ENCODE peak calls at places on chromosomes 6 and 20, in five cellular contexts. M, T, P, L and H are unnamed samples.

GRCh38 chr6:95576621-95577316 is 566 bp upstream of the MANEA start:
- DNase-seq in M (no peak), L (no peak), P (no peak), T (no peak), H (no peak)

GRCh38 chr6:156595481-156595880 is 181.7 kb upstream of the ARID1B start:
- DNase-seq in L (no peak), P (no peak), M (no peak), T (no peak), H (no peak)

GRCh38 chr6:136921936-136922679 is at the start of gene SLC35D3:
- DNase-seq in T (peak; percentile 42), M (peak; percentile 52), L (no peak), P (peak; percentile 20), H (no peak)

GRCh38 chr20:7492257-7492656 is 448.0 kb downstream of the HAO1 start:
- DNase-seq in T (no peak), P (no peak), M (no peak), L (no peak), H (no peak)

GRCh38 chr6:108295676-108296075 is 822 bp downstream of the AFG1L start:
- DNase-seq in M (no peak), P (no peak), T (no peak), L (no peak), H (no peak)

GRCh38 chr6:56860466-56860865 is 94.4 kb upstream of the BEND6 start:
- DNase-seq in P (peak; percentile 59), M (no peak), L (no peak), T (no peak), H (no peak)

GRCh38 chr6:37784585-37784967 is 35.0 kb upstream of the ZFAND3 start:
- DNase-seq in P (no peak), T (no peak), L (no peak), M (peak; percentile 45), H (no peak)

GRCh38 chr20:32124916-32125454 is 15.5 kb downstream of the TM9SF4 start:
- DNase-seq in P (no peak), L (no peak), T (no peak), M (no peak), H (no peak)

GRCh38 chr6:131400054-131400781 is 172.8 kb upstream of the ARG1 start:
- DNase-seq in L (peak; percentile 87), P (no peak), M (no peak), T (no peak), H (no peak)

GRCh38 chr20:43295263-43295662 is 105.6 kb upstream of the PTPRT start:
- DNase-seq in T (no peak), M (no peak), P (no peak), L (no peak), H (no peak)

GRCh38 chr20:3764659-3765058 is 2.9 kb downstream of the ADISSP start:
- DNase-seq in T (no peak), M (no peak), P (no peak), L (no peak), H (no peak)

GRCh38 chr6:90689172-90689571 is 102.3 kb upstream of the MAP3K7 start:
- DNase-seq in L (no peak), P (no peak), T (no peak), M (no peak), H (no peak)

GRCh38 chr20:13638162-13638495 is 603 bp downstream of the TASP1 start:
- DNase-seq in T (no peak), M (peak; percentile 63), P (no peak), L (no peak), H (no peak)

GRCh38 chr6:98323605-98324004 is 510.8 kb upstream of the POU3F2 start:
- DNase-seq in L (no peak), T (no peak), P (no peak), M (no peak), H (no peak)

GRCh38 chr6:119974430-119975159 is 625.0 kb upstream of the MAN1A1 start:
- DNase-seq in M (no peak), T (no peak), L (no peak), P (no peak), H (no peak)

GRCh38 chr20:2102585-2103453 is 1.2 kb downstream of the STK35 start:
- DNase-seq in L (no peak), T (peak; percentile 86), M (peak; percentile 94), P (peak; percentile 94), H (peak; percentile 71)

GRCh38 chr6:63477422-63478040 is 94.7 kb upstream of the LOC128125822 start:
- DNase-seq in L (no peak), T (no peak), M (no peak), P (no peak), H (no peak)

GRCh38 chr6:108609276-108609769 is 48.6 kb downstream of the FOXO3 start:
- DNase-seq in L (no peak), M (peak; percentile 24), P (no peak), T (no peak), H (no peak)

GRCh38 chr20:2750343-2751251 is 49.8 kb downstream of the CPXM1 start:
- DNase-seq in L (no peak), T (no peak), M (peak; percentile 91), P (peak; percentile 71), H (no peak)

GRCh38 chr6:155253337-155253736 is 10.5 kb upstream of the CLDN20 start:
- DNase-seq in T (no peak), P (no peak), M (peak; percentile 54), L (no peak), H (no peak)

GRCh38 chr6:137892271-137892708 is 25.2 kb downstream of the TNFAIP3 start:
- DNase-seq in P (no peak), T (no peak), M (no peak), L (no peak), H (no peak)

GRCh38 chr20:24451992-24452391 is 17.4 kb upstream of the SYNDIG1 start:
- DNase-seq in M (no peak), T (no peak), P (no peak), L (no peak), H (no peak)

GRCh38 chr6:136586295-136586694 is 36.1 kb upstream of the MAP7 start:
- DNase-seq in M (no peak), P (peak; percentile 22), L (no peak), T (no peak), H (no peak)

GRCh38 chr6:38436726-38437465 is 202.8 kb downstream of the BTBD9 start:
- DNase-seq in P (peak; percentile 13), T (no peak), L (no peak), M (no peak), H (no peak)

GRCh38 chr20:23326774-23327173 is 23.8 kb upstream of the NXT1 start:
- DNase-seq in T (no peak), L (no peak), P (no peak), M (no peak), H (no peak)

GRCh38 chr20:23167436-23167835 is 81.3 kb upstream of the CD93 start:
- DNase-seq in M (no peak), L (no peak), P (no peak), T (no peak), H (no peak)

GRCh38 chr6:148959511-148959910 is 212.7 kb downstream of the UST start:
- DNase-seq in P (no peak), T (no peak), L (no peak), M (no peak), H (no peak)

GRCh38 chr6:84549912-84550311 is 214.5 kb downstream of the TBX18 start:
- DNase-seq in L (no peak), P (peak; percentile 19), T (no peak), M (peak; percentile 57), H (no peak)

GRCh38 chr20:25576783-25577530 is 8.4 kb downstream of the NINL start:
- DNase-seq in P (no peak), L (no peak), M (no peak), T (no peak), H (no peak)

GRCh38 chr20:56826971-56827645 is 198.0 kb downstream of the TFAP2C start:
- DNase-seq in P (peak; percentile 52), L (peak; percentile 66), M (no peak), T (no peak), H (no peak)

GRCh38 chr6:127923135-127923534 is 22.3 kb upstream of the THEMIS start:
- DNase-seq in L (no peak), P (no peak), M (no peak), T (no peak), H (no peak)

GRCh38 chr20:48631114-48632016 is 196.4 kb downstream of the PREX1 start:
- DNase-seq in T (no peak), M (no peak), L (no peak), P (no peak), H (no peak)

DNA sequence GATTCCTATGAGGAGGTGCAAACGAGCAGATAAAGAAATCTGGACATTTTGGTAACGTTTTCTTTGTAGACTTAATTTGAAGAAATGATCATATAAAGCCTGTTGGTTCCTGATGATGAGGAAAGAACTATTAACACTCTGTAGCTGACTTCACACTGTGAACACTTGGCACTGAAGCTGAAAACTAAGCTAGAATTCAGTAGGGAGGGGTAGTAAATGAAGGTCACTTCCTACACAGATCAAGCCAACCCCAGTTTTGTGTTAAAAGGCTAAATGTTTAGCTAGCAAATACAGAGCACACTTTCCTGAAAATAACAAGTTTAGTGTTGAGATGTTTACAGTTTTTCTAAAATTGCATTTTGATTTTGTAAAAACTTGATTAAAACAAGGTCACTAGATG is 296.2 kb upstream of the PRDM1 start:
- DNase-seq in L (no peak), P (no peak), M (no peak), T (no peak), H (no peak)
- TF ChIP-seq CTCF in L (no peak), P (no peak), M (no peak), T (no peak), H (no peak)

DNA sequence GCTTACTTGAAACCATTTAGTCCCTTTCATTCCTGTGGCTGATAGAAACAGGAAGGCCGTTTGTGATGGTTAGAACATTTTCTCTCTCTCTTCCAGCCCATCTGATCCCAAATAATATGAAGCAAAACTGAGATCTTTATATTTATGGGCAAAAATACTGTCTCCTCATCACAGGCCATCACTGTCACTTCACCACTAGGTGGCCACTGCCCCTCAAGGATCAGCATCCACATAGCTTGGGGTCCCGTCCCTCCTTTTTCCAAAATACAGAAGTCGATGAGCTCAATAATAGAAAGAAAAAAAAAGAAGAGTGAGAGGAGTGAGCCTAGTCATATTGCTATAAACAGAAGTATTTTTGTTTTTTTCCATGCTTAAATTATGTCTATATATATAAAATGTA is 46.4 kb upstream of the LAMP5 start:
- DNase-seq in T (no peak), M (peak; percentile 62), L (no peak), P (no peak), H (no peak)
- TF ChIP-seq CTCF in T (peak; percentile 55), M (peak; percentile 91), L (peak; percentile 66), P (peak; percentile 44), H (peak; percentile 62)

DNA sequence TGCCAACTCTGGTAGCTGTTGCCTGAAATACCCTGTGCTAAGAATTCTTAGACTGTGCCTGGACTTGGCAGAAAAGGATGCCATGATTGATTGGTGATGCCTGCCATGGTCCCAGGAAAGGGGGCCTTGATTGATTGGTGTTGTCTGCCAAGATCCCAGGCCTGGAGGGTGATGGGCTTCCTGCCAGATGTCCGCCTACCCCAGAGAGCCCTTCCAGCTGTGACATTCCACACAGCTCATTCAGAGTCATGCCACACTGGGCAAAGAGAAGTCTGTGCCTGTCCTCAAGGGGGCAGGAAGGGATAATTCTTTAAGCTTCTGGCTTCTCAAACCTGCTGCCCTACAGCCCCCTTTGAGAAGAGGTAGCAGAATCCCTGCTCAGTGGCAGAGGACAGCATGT is 24.6 kb downstream of the RIMS4 start:
- DNase-seq in P (no peak), M (peak; percentile 83), T (no peak), L (no peak), H (no peak)
- TF ChIP-seq CTCF in P (no peak), M (peak; percentile 60), T (no peak), L (no peak), H (no peak)

GRCh38 chr6:4057036-4057435 is 21.9 kb downstream of the FAM217A start:
- DNase-seq in T (no peak), L (no peak), M (no peak), P (no peak), H (no peak)

GRCh38 chr6:4055420-4056041 is 23.4 kb downstream of the FAM217A start:
- DNase-seq in P (peak; percentile 74), L (peak; percentile 38), M (no peak), T (no peak), H (no peak)

GRCh38 chr6:4059115-4059777 is 19.7 kb downstream of the FAM217A start:
- DNase-seq in M (no peak), P (peak; percentile 24), T (no peak), L (peak; percentile 63), H (no peak)
- TF ChIP-seq CTCF in M (no peak), P (no peak), T (no peak), L (no peak), H (no peak)